ENCODE peak calls at places on chromosomes 12 and 14, in six cellular contexts. G is heart right ventricle, U is astrocyte of the spinal cord, P is AG09309, A is fibroblast of lung, D is lower lobe of right lung. Y is an unnamed sample.

GRCh38 chr12:66901136-66901932 is 222.5 kb upstream of the GRIP1 start:
- DNase-seq in P (no peak), G (no peak), U (no peak), A (no peak), D (no peak), Y (no peak)

GRCh38 chr14:89537911-89538310 is 120.9 kb upstream of the FOXN3 start:
- DNase-seq in U (no peak), G (no peak), D (no peak), P (no peak), A (no peak), Y (no peak)

GRCh38 chr12:106764738-106765137 is 9.7 kb upstream of the RIC8B start:
- DNase-seq in U (no peak), P (no peak), A (no peak), D (no peak), G (no peak), Y (no peak)

GRCh38 chr14:87810711-87811110 is 182.3 kb downstream of the GALC start:
- DNase-seq in A (no peak), D (no peak), P (no peak), G (no peak), U (no peak), Y (no peak)

GRCh38 chr12:124451637-124452243 is 115.7 kb downstream of the NCOR2 start:
- DNase-seq in A (no peak), G (no peak), P (no peak), U (no peak), D (no peak), Y (no peak)

GRCh38 chr12:116646901-116647300 is 87.7 kb downstream of the MAP1LC3B2 start:
- DNase-seq in P (no peak), G (no peak), A (no peak), D (no peak), U (no peak), Y (no peak)

GRCh38 chr14:77681196-77682157 is 26.3 kb downstream of the ALKBH1 start:
- DNase-seq in U (peak; percentile 54), G (no peak), D (no peak), A (peak; percentile 36), P (no peak), Y (peak; percentile 78)

GRCh38 chr12:74076918-74077317 is 460.7 kb upstream of the ATXN7L3B start:
- DNase-seq in A (no peak), G (no peak), U (no peak), D (no peak), P (no peak), Y (no peak)

GRCh38 chr12:46944104-46944503 is 118.3 kb upstream of the SLC38A4 start:
- DNase-seq in U (peak; percentile 59), G (no peak), A (peak; percentile 82), P (peak; percentile 41), D (no peak), Y (no peak)

GRCh38 chr12:76708291-76708690 is 55.6 kb upstream of the ZDHHC17 start:
- DNase-seq in A (no peak), U (no peak), D (no peak), G (no peak), P (no peak), Y (no peak)

GRCh38 chr12:65739606-65740005 is 84.7 kb upstream of the HMGA2 start:
- DNase-seq in D (no peak), P (no peak), G (no peak), A (no peak), U (no peak), Y (no peak)

GRCh38 chr12:27383429-27384260 is 51.0 kb downstream of the BMAL2 start:
- DNase-seq in P (peak; percentile 71), D (peak; percentile 67), U (peak; percentile 83), G (peak; percentile 74), A (peak; percentile 80), Y (peak; percentile 83)

GRCh38 chr12:953776-954175 is 4.3 kb upstream of the RAD52 start:
- DNase-seq in G (no peak), D (no peak), A (peak; percentile 79), P (peak; percentile 16), U (peak; percentile 27), Y (no peak)

GRCh38 chr14:23438130-23438893 is 2.9 kb upstream of the MYH7 start:
- DNase-seq in P (no peak), D (no peak), A (no peak), U (no peak), G (peak; percentile 85), Y (no peak)

GRCh38 chr12:57152408-57153038 is 5.1 kb upstream of the LRP1-AS start:
- DNase-seq in P (no peak), U (peak; percentile 58), D (no peak), A (peak; percentile 65), G (no peak), Y (no peak)

GRCh38 chr12:32822344-32822743 is 66.6 kb upstream of the YARS2 start:
- DNase-seq in U (no peak), P (no peak), G (no peak), A (no peak), D (no peak), Y (no peak)

GRCh38 chr12:92597997-92598396 is 104.8 kb upstream of the PLEKHG7 start:
- DNase-seq in G (no peak), U (peak; percentile 59), D (no peak), A (peak; percentile 79), P (no peak), Y (no peak)

GRCh38 chr12:47886471-47887240 is 18.1 kb downstream of the VDR start:
- DNase-seq in D (no peak), G (no peak), U (peak; percentile 38), A (peak; percentile 82), P (no peak), Y (no peak)

GRCh38 chr14:88437659-88438058 is 52.2 kb downstream of the SPATA7 start:
- DNase-seq in D (no peak), U (no peak), G (no peak), P (no peak), A (no peak), Y (no peak)

GRCh38 chr14:70045715-70046535 is 142.8 kb downstream of the SLC8A3 start:
- DNase-seq in P (no peak), D (peak; percentile 75), U (peak; percentile 40), G (peak; percentile 37), A (peak; percentile 33), Y (peak; percentile 85)

GRCh38 chr12:53973093-53974042 is at the start of gene HOXC11:
- DNase-seq in U (no peak), D (no peak), G (no peak), A (no peak), P (no peak), Y (no peak)

GRCh38 chr14:99040711-99041110 is 231.3 kb downstream of the BCL11B start:
- DNase-seq in A (no peak), P (no peak), D (no peak), G (no peak), U (no peak), Y (no peak)

GRCh38 chr14:84825481-84825880 is 704.5 kb upstream of the FLRT2 start:
- DNase-seq in U (peak; percentile 51), G (no peak), D (no peak), P (no peak), A (peak; percentile 71), Y (no peak)

GRCh38 chr12:8466171-8466692 is 10.5 kb downstream of the CLEC6A start:
- DNase-seq in G (no peak), U (no peak), D (no peak), P (no peak), A (no peak), Y (no peak)

GRCh38 chr14:69087061-69087461 is 65.9 kb downstream of the DCAF5 start:
- DNase-seq in A (peak; percentile 74), G (no peak), U (peak; percentile 45), P (no peak), D (no peak), Y (no peak)

GRCh38 chr12:132044661-132045412 is 95.1 kb downstream of the EP400 start:
- DNase-seq in P (no peak), G (no peak), A (no peak), U (no peak), D (no peak), Y (no peak)

GRCh38 chr12:48107252-48107613 is 1.4 kb upstream of the SENP1 start:
- DNase-seq in A (no peak), D (no peak), P (no peak), G (no peak), U (no peak), Y (no peak)

GRCh38 chr12:76883151-76883550 is 4.3 kb upstream of the CSRP2 start:
- DNase-seq in P (no peak), A (peak; percentile 68), G (no peak), U (peak; percentile 42), D (no peak), Y (no peak)

GRCh38 chr14:59870277-59871165 is at the start of gene RTN1:
- DNase-seq in D (peak; percentile 80), G (peak; percentile 15), U (peak; percentile 49), A (peak; percentile 55), P (no peak), Y (peak; percentile 25)

GRCh38 chr12:83827860-83828259 is 1084.7 kb downstream of the SLC6A15 start:
- DNase-seq in D (no peak), P (no peak), A (no peak), G (no peak), U (no peak), Y (no peak)

GRCh38 chr12:78698747-78699146 is 165.8 kb upstream of the SYT1 start:
- DNase-seq in D (no peak), G (no peak), P (no peak), U (peak; percentile 36), A (peak; percentile 71), Y (no peak)

GRCh38 chr12:121839106-121839992 is 19.3 kb downstream of the HPD start:
- DNase-seq in G (peak; percentile 99), D (peak; percentile 100), U (peak; percentile 97), A (peak; percentile 93), P (peak; percentile 78), Y (peak; percentile 100)
- H3K4me3 ChIP-seq in G (peak overlapping the region; percentile 62), D (peak overlapping the region; percentile 75), U (peak overlapping the region; percentile 69), A (peak overlapping the region; percentile 45), P (peak overlapping the region; percentile 49), Y (peak overlapping the region; percentile 61)

DNA sequence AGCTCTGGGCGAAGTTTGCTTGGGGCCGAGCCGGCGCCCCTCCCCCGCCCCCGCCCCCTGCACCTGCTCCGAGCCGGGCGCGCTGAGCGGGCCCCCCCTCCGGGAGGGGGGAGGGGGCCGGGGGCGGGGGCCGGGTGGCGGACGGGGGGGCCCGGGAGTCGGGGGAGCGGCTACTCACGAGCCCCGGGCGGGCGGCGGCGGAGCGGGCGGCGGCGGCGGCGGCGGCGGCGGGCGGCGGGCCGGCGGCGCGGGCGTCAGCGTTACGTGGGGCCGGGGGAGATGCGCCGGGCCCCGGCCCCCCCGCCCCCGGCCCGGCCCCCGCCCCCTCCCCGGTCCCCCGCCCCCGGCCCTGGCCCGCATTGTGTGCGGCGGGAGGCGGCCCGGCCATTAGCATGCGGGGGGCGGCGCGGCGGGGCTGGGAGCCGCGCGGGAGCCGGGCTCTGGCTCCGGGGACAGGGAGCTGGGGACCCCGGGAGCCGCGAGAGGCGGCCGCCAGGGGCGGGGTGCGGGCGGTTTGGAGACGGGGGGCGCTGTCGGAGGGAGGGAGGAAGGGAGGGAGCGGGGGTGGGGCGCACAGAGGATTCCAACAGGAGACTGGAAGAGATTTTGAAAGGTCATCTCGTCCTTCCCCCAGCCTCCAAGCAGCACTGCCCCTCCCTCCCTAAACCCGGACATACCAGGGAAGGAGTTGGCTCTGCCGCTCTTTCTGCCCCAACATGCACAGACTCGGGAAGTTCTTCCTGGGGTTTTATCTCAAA is at the start of gene ZNF219:
- DNase-seq in D (peak; percentile 65), U (peak; percentile 30), A (peak; percentile 48), G (peak; percentile 65), P (no peak), Y (peak; percentile 85)
- TF ChIP-seq CTCF in D (no peak), U (no peak), A (no peak), G (no peak), P (no peak), Y (no peak)

GRCh38 chr12:50050119-50050385 is 7.3 kb upstream of the ASIC1 start:
- DNase-seq in A (no peak), D (peak; percentile 14), G (no peak), P (no peak), U (no peak), Y (no peak)
- H3K4me3 ChIP-seq in A (no peak overlapping the region), D (peak overlapping the region; percentile 39), G (peak overlapping the region; percentile 46), P (no peak overlapping the region), U (no peak overlapping the region), Y (no peak overlapping the region)

GRCh38 chr12:103736572-103736971 is 104.5 kb downstream of the NT5DC3 start:
- DNase-seq in G (no peak), A (no peak), P (no peak), D (no peak), U (no peak), Y (no peak)
- TF ChIP-seq CTCF in G (no peak), A (no peak), P (no peak), D (no peak), U (no peak), Y (no peak)

Y was measured in colonic mucosa.